ENCODE peak calls at places on chromosomes 3 and 15, in seven cellular contexts. P is naive thymus-derived CD4-positive, alpha-beta T cell; X is cardiac fibroblast; C is lung; I is EH; N is activated CD8-positive, alpha-beta T cell treated with anti-CD3 and anti-CD28 coated beads for 36 hours; G is endothelial cell. L is an unnamed sample.

GRCh38 chr3:157442729-157443128 is 6.1 kb downstream of the PTX3 start:
- DNase-seq in C (no peak), I (peak), X (peak), N (no peak), G (no peak), P (no peak), L (no peak)

GRCh38 chr15:97968380-97968779 is 7.9 kb downstream of the ARRDC4 start:
- DNase-seq in P (no peak), I (peak), N (no peak), X (peak), G (no peak), C (no peak), L (no peak)

GRCh38 chr3:3134750-3135448 is 8.2 kb downstream of the TRNT1 start:
- DNase-seq in P (no peak), C (no peak), I (peak), G (no peak), X (peak), N (no peak), L (no peak)

GRCh38 chr15:88125578-88125977 is 131.0 kb downstream of the NTRK3 start:
- DNase-seq in P (no peak), N (no peak), I (no peak), G (no peak), X (no peak), C (no peak), L (no peak)

GRCh38 chr15:38024293-38025091 is 90.1 kb downstream of the TMCO5A start:
- DNase-seq in P (no peak), X (peak), G (no peak), N (no peak), C (no peak), I (no peak), L (no peak)

GRCh38 chr3:4588410-4588809 is 95.3 kb downstream of the ITPR1 start:
- DNase-seq in X (peak), G (no peak), C (no peak), P (no peak), N (peak), I (peak), L (no peak)

GRCh38 chr3:81245043-81245442 is 516.4 kb downstream of the GBE1 start:
- DNase-seq in N (no peak), P (no peak), C (no peak), X (peak), I (no peak), G (no peak), L (no peak)

GRCh38 chr15:22955544-22956085 is 24.6 kb downstream of the CYFIP1 start:
- DNase-seq in C (no peak), N (no peak), G (no peak), P (no peak), X (no peak), I (no peak), L (no peak)

GRCh38 chr15:89556413-89557262 is 18.6 kb upstream of the TICRR start:
- DNase-seq in I (peak), P (peak), N (peak), X (peak), C (peak), G (peak), L (peak)

GRCh38 chr15:60338810-60339209 is 59.0 kb downstream of the ANXA2 start:
- DNase-seq in C (no peak), N (no peak), X (no peak), G (no peak), P (no peak), I (no peak), L (no peak)

GRCh38 chr15:77002436-77002835 is 7.5 kb downstream of the PSTPIP1 start:
- DNase-seq in N (peak), I (no peak), C (no peak), X (no peak), P (no peak), G (no peak), L (peak)

GRCh38 chr15:78620839-78621421 is at the start of gene CHRNA3:
- DNase-seq in G (peak), X (no peak), N (no peak), I (no peak), P (no peak), C (no peak), L (peak)

GRCh38 chr3:14425574-14426304 is 23.3 kb downstream of the SLC6A6 start:
- DNase-seq in I (peak), N (peak), G (no peak), X (no peak), P (peak), C (no peak), L (peak)

GRCh38 chr3:188298585-188298984 is 144.6 kb downstream of the LPP start:
- DNase-seq in C (no peak), G (no peak), N (no peak), X (peak), P (no peak), I (peak), L (no peak)

GRCh38 chr3:87805670-87806069 is 253.1 kb downstream of the CGGBP1 start:
- DNase-seq in G (no peak), X (no peak), C (no peak), N (no peak), P (no peak), I (no peak), L (no peak)

GRCh38 chr3:178072391-178072790 is 463.8 kb upstream of the KCNMB2 start:
- DNase-seq in N (no peak), I (no peak), C (no peak), X (no peak), P (no peak), G (no peak), L (no peak)

GRCh38 chr3:62873672-62874397 is 1.4 kb downstream of the CADPS start:
- DNase-seq in G (peak), P (no peak), C (no peak), X (no peak), N (no peak), I (peak), L (peak)

GRCh38 chr3:184354121-184354728 is 7.2 kb downstream of the CLCN2 start:
- DNase-seq in I (peak), C (no peak), N (peak), G (peak), P (peak), X (no peak), L (peak)

GRCh38 chr3:61315874-61316273 is 64.6 kb upstream of the FHIT start:
- DNase-seq in P (no peak), N (peak), X (no peak), G (peak), I (peak), C (no peak), L (peak)

GRCh38 chr15:85482896-85483295 is 102.5 kb downstream of the AKAP13 start:
- DNase-seq in G (no peak), C (no peak), N (no peak), I (peak), X (peak), P (no peak), L (no peak)

GRCh38 chr3:124250053-124250452 is 258.1 kb upstream of the ROPN1 start:
- DNase-seq in X (peak), C (no peak), G (peak), P (no peak), I (peak), N (no peak), L (no peak)

GRCh38 chr15:40696228-40696627 is 1.3 kb downstream of the RAD51 start:
- DNase-seq in C (no peak), G (no peak), I (no peak), P (no peak), X (peak), N (no peak), L (no peak)

GRCh38 chr15:47484119-47484518 is 233.2 kb upstream of the SEMA6D start:
- DNase-seq in G (peak), I (peak), N (no peak), P (no peak), X (peak), C (no peak), L (no peak)

GRCh38 chr15:68924866-68925599 is 5.3 kb upstream of the SPESP1 start:
- DNase-seq in G (peak), N (peak), P (peak), C (peak), I (peak), X (peak), L (peak)

GRCh38 chr15:55654541-55654940 is 66.4 kb upstream of the PYGO1 start:
- DNase-seq in G (no peak), P (no peak), N (no peak), I (no peak), C (no peak), X (peak), L (no peak)

GRCh38 chr3:4719011-4719649 is 226.0 kb downstream of the ITPR1 start:
- DNase-seq in I (peak), G (no peak), X (no peak), N (no peak), C (no peak), P (no peak), L (no peak)

GRCh38 chr3:69116162-69116561 is 6.2 kb downstream of the LMOD3 start:
- DNase-seq in N (no peak), P (no peak), C (no peak), G (no peak), X (no peak), I (no peak), L (no peak)

GRCh38 chr3:139916271-139916670 is 18.7 kb upstream of the CLSTN2 start:
- DNase-seq in X (no peak), C (no peak), N (no peak), P (no peak), I (no peak), G (no peak), L (no peak)

GRCh38 chr3:43207628-43208085 is 78.7 kb upstream of the SNRK start:
- DNase-seq in G (no peak), P (no peak), C (no peak), N (no peak), X (no peak), I (peak), L (no peak)

GRCh38 chr15:70466895-70467529 is 296.3 kb downstream of the UACA start:
- DNase-seq in N (peak), C (peak), I (peak), P (peak), G (peak), X (peak), L (peak)

GRCh38 chr3:128942161-128942952 is 51.5 kb downstream of the CFAP92 start:
- DNase-seq in N (no peak), P (no peak), C (no peak), I (no peak), G (no peak), X (no peak), L (no peak)

GRCh38 chr3:156010829-156011228 is 109.5 kb upstream of the KCNAB1 start:
- DNase-seq in G (peak), P (no peak), N (peak), I (no peak), X (peak), C (no peak), L (no peak)

GRCh38 chr3:169256791-169257522 is 406.6 kb downstream of the MECOM start:
- DNase-seq in P (no peak), N (no peak), I (no peak), G (no peak), C (no peak), X (peak), L (no peak)

GRCh38 chr15:75637245-75638009 is 2.6 kb downstream of the IMP3 start:
- DNase-seq in N (no peak), I (no peak), C (no peak), P (no peak), X (no peak), G (no peak), L (no peak)

GRCh38 chr3:8472549-8472948 is 29.1 kb upstream of the LMCD1 start:
- DNase-seq in I (no peak), P (no peak), N (no peak), X (no peak), C (no peak), G (no peak), L (no peak)

L was measured in DND-41.